ENCODE peak calls at places on chromosomes 4 and X, in six cellular contexts. I is kidney tubule cell; U is stimulated activated CD4-positive, alpha-beta T cell treated with anti-CD3 and anti-CD28 coated beads, Interleukin-4, amount 100 ng/mL, for 24 hours; A is A549; Y is fibroblast of the aortic adventitia; T is NB4. V is an unnamed sample.
A peak's percentile ranks its signal among the peaks of the same experiment; 100 is the strongest.

GRCh38 chr4:60948008-60948407 is 252.1 kb upstream of the ADGRL3 start:
- DNase-seq in Y (no peak), U (no peak), I (no peak), T (no peak), A (no peak), V (no peak)

GRCh38 chr4:118967393-118967792 is 78.7 kb downstream of the SYNPO2 start:
- DNase-seq in T (peak; percentile 61), I (peak; percentile 17), U (no peak), Y (peak; percentile 89), A (no peak), V (no peak)

GRCh38 chr4:139535852-139536234 is 20.2 kb downstream of the SETD7 start:
- DNase-seq in I (no peak), A (no peak), U (no peak), T (no peak), Y (no peak), V (no peak)

GRCh38 chr4:142615324-142615665 is 230.8 kb downstream of the INPP4B start:
- DNase-seq in T (no peak), Y (peak; percentile 85), U (no peak), A (peak; percentile 61), I (peak; percentile 77), V (no peak)

GRCh38 chr4:42280327-42281095 is 116.8 kb upstream of the SHISA3 start:
- DNase-seq in T (peak; percentile 54), U (no peak), A (peak; percentile 23), I (peak; percentile 23), Y (peak; percentile 37), V (no peak)

GRCh38 chr4:61245321-61245720 is 45.2 kb downstream of the ADGRL3 start:
- DNase-seq in A (no peak), T (no peak), U (no peak), I (no peak), Y (no peak), V (no peak)

GRCh38 chrX:115324194-115324593 is 34.7 kb downstream of the LUZP4 start:
- DNase-seq in Y (peak; percentile 83), T (no peak), I (peak; percentile 2), U (no peak), A (no peak), V (no peak)

GRCh38 chr4:83114576-83114975 is at the start of gene PLAC8:
- DNase-seq in A (no peak), T (peak; percentile 89), Y (no peak), U (peak; percentile 27), I (no peak), V (no peak)

GRCh38 chr4:112031712-112032328 is 113.4 kb upstream of the FAM241A start:
- DNase-seq in U (no peak), A (peak; percentile 44), I (peak; percentile 49), Y (peak; percentile 79), T (peak; percentile 62), V (no peak)

GRCh38 chrX:153502796-153503195 is 8.0 kb downstream of the BGN start:
- DNase-seq in T (no peak), U (no peak), Y (no peak), A (no peak), I (no peak), V (no peak)